ENCODE peak calls at places on chromosomes 3 and 15, in five cellular contexts. F, S, R, N and O are unnamed samples.

GRCh38 chr15:63244399-63244798 is 33.0 kb upstream of the APH1B start:
- DNase-seq in F (no peak), S (no peak), R (no peak), N (no peak), O (no peak)

GRCh38 chr15:47870956-47871625 is 153.8 kb downstream of the SEMA6D start:
- DNase-seq in F (peak; percentile 29), S (no peak), R (no peak), N (no peak), O (no peak)

GRCh38 chr15:39736646-39737550 is 45.7 kb downstream of the FSIP1 start:
- DNase-seq in F (no peak), S (peak; percentile 75), R (no peak), N (no peak), O (no peak)

GRCh38 chr3:122298239-122298638 is 26.8 kb upstream of the CSTA start:
- DNase-seq in F (no peak), S (no peak), R (no peak), N (no peak), O (no peak)

GRCh38 chr3:194265505-194265892 is 85.6 kb downstream of the CPN2 start:
- DNase-seq in F (peak; percentile 98), S (peak; percentile 93), R (peak; percentile 30), N (peak; percentile 81), O (peak; percentile 48)

GRCh38 chr15:79170256-79170664 is 79.7 kb upstream of the RASGRF1 start:
- DNase-seq in F (no peak), S (peak; percentile 25), R (no peak), N (no peak), O (no peak)

GRCh38 chr3:32643816-32644215 is 41.2 kb upstream of the CNOT10 start:
- DNase-seq in F (no peak), S (no peak), R (no peak), N (no peak), O (no peak)

GRCh38 chr3:136251511-136251910 is 1.4 kb downstream of the PCCB start:
- DNase-seq in F (no peak), S (no peak), R (no peak), N (no peak), O (no peak)

GRCh38 chr15:51678081-51678480 is 3.2 kb upstream of the SCG3 start:
- DNase-seq in F (no peak), S (no peak), R (no peak), N (no peak), O (no peak)

GRCh38 chr3:39920271-39920670 is 110.9 kb downstream of the MYRIP start:
- DNase-seq in F (no peak), S (no peak), R (no peak), N (no peak), O (no peak)

GRCh38 chr3:16262195-16262594 is 2.5 kb downstream of the DPH3 start:
- DNase-seq in F (no peak), S (no peak), R (no peak), N (no peak), O (no peak)

GRCh38 chr3:21785765-21786453 is 34.9 kb upstream of the ZNF385D start:
- DNase-seq in F (no peak), S (no peak), R (no peak), N (no peak), O (no peak)

DNA sequence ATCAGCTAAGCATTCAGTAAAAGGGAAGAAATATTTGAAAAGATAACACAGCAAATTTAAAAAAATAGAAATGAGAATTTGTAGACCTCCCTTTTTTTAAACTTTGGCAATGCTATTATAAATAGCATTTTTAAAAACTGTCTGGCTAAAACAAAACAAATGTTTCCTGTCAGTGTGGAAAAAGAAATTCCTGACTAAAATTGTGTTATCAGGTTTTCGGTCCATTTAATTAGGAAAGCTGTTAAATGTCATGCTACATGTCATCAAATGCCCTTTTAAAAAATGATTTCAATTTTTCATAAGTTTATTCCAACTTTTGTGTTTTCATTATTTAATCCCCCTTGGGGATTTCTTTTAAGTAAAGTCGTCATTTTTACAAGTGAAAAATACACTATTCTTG is 29.6 kb downstream of the COL8A1 start:
- DNase-seq in F (no peak), S (no peak), R (no peak), N (no peak), O (no peak)
- TF ChIP-seq CTCF in F (no peak), S (no peak), R (no peak), N (no peak), O (no peak)

DNA sequence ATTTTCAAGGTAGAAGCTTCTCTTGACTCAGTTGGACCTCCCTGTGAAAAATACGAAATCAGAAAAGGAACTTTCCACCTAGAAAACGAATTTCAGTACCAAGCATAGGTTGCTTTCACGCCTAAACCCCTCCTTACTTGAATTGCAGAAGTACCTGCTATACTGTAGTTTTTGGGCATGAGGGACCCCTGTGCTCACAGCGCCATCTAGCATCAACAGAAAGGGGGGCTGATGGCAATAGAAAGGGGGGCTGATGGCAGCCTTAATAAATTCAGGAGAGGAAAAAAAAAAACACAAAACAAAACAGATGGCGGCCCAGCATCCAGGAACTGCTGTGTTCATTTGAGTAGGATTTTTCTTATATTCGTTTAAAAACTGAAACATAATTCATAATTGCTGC is 96.7 kb downstream of the NPAP1 start:
- DNase-seq in F (no peak), S (no peak), R (peak; percentile 55), N (no peak), O (peak; percentile 75)
- TF ChIP-seq CTCF in F (no peak), S (no peak), R (peak; percentile 63), N (no peak), O (peak; percentile 67)

GRCh38 chr3:26963356-26963742 is 340.8 kb downstream of the LRRC3B start:
- DNase-seq in F (no peak), S (no peak), R (no peak), N (no peak), O (no peak)
- TF ChIP-seq CTCF in F (peak; percentile 16), S (peak; percentile 39), R (peak; percentile 63), N (no peak), O (peak; percentile 72)

DNA sequence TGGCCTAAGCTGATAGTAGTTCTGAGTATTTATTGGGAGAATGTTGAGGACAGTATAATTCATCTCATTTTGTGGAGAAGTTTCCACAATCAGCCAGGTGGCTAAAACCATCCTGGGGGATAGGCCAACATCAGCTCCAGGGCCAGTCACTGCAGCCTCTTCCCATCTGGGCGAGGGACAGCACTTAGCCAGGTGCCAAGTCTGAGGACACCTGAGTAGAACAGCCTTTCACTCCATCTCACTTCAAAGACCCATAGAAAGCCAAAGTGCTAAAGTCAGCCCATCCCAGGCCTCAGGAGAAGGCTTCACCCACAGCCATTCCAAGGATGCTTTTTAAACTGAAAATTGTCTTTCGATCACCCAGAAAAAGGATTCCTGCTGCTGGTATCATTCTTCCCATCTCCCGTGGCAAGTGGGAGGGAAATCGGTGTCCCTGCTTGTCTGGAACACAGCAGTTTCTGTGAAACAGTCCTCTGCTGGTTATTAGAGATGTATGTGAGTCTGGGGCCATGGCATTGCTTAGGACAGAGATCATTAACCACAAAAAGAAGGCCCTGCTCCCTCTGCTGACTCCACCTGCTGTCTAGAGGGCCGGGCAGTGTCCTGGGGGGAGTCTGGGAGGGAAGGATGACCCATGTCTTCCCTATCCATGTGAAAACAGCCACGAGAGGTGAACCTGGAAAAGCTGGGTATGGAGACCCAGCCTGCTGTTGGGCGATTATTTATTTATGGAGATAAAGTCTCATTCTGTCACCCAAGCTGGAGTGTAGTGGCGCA is 9.6 kb downstream of the CALML4 start:
- DNase-seq in F (no peak), S (no peak), R (no peak), N (no peak), O (peak; percentile 31)
- TF ChIP-seq CTCF in F (no peak), S (no peak), R (no peak), N (no peak), O (no peak)

GRCh38 chr3:132256984-132257383 is 60.2 kb upstream of the ACP3 start:
- DNase-seq in F (no peak), S (no peak), R (peak; percentile 62), N (peak; percentile 7), O (peak; percentile 84)
- TF ChIP-seq CTCF in F (peak; percentile 68), S (peak; percentile 49), R (peak; percentile 76), N (peak; percentile 51), O (peak; percentile 80)

GRCh38 chr3:14741510-14741909 is 66.6 kb downstream of the C3orf20 start:
- DNase-seq in F (no peak), S (no peak), R (no peak), N (no peak), O (no peak)
- TF ChIP-seq CTCF in F (no peak), S (no peak), R (no peak), N (no peak), O (no peak)

GRCh38 chr15:43939070-43939469 is 112.3 kb downstream of the WDR76 start:
- DNase-seq in F (no peak), S (no peak), R (no peak), N (no peak), O (peak; percentile 64)
- TF ChIP-seq CTCF in F (peak; percentile 66), S (peak; percentile 30), R (peak; percentile 73), N (peak; percentile 70), O (peak; percentile 78)

DNA sequence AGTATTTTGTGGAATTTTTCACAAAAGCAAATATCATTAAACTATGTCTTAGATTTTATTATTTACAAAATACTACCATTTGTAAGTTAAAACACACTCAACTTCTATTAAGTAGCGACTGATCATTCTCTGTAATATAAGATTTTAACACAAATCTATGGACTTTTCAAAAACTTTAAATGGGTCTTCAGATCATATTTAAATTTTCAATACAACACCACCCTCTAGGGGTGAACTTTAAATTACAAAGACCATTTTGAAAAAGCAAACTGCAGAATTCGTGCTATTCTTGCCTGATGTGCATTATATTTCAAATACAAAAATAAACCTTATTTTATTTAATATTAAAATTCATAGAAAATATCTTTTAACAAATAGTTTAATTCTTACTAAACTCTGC is 8.2 kb upstream of the VGLL4 start:
- DNase-seq in F (no peak), S (no peak), R (no peak), N (no peak), O (no peak)
- TF ChIP-seq CTCF in F (no peak), S (peak; percentile 73), R (peak; percentile 80), N (peak; percentile 46), O (peak; percentile 80)

DNA sequence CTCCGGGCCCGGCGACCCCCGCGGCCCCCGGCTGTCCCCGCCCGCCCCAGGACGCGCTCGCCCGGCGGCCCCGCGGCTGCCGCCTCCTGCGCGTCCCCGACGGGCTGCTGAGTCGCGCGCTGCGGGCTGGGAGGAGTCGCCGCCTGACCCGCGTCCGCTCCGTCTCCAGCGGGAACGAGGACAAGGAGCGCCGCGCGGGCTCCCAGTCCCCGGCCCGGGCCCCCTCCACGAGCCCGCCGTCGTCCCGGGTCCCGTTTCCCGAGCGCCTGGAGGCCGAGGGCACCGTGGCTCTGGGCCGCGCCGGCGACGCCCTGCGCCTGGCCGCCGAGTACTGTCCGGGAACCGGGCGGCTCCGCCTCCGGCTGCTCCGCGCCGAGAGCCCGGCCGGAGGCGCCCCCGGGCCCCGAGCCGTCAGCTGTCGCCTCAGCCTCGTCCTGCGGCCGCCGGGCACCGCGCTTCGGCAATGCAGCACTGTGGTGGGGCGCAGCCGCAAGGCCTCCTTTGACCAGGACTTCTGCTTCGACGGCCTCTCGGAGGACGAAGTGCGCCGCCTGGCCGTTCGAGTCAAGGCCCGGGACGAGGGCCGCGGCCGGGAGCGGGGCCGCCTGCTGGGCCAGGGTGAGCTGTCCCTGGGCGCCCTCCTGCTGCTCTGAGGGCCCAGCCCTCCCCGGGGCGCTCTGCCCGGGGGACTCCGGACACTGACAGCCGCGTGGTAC is 1.5 kb downstream of the C2CD4A start:
- DNase-seq in F (no peak), S (peak; percentile 52), R (peak; percentile 65), N (no peak), O (peak; percentile 86)
- TF ChIP-seq CTCF in F (peak; percentile 6), S (peak; percentile 46), R (peak; percentile 25), N (peak; percentile 21), O (peak; percentile 32)